ENCODE peak calls at places on chromosomes 4 and X, in ten cellular contexts. Z is A549, F is H1, Y is uterus, N is K562, X is IMR-90, U is heart left ventricle, M is NB4, T is transverse colon, L is body of pancreas. O is an unnamed sample.

GRCh38 chr4:147361726-147362125 is 119.2 kb upstream of the EDNRA start:
- DNase-seq in Z (peak), F (no peak), Y (peak), N (no peak), X (peak), U (peak), M (no peak), T (peak), L (no peak), O (no peak)

GRCh38 chr4:58935336-58935735 is 1825.2 kb upstream of the IGFBP7 start:
- DNase-seq in Z (no peak), F (no peak), Y (no peak), N (no peak), X (no peak), U (no peak), M (no peak), T (no peak), L (no peak), O (no peak)

GRCh38 chr4:89708903-89709361 is 128.0 kb downstream of the SNCA start:
- DNase-seq in Z (no peak), F (no peak), Y (no peak), N (no peak), X (peak), U (peak), M (no peak), T (no peak), L (no peak), O (peak)

GRCh38 chr4:87896020-87896621 is 63.4 kb downstream of the MEPE start:
- DNase-seq in Z (peak), F (peak), Y (no peak), N (no peak), X (peak), U (no peak), M (peak), T (no peak), L (no peak), O (no peak)

GRCh38 chrX:110755611-110756010 is 40.0 kb downstream of the CHRDL1 start:
- DNase-seq in Z (no peak), F (no peak), Y (no peak), N (no peak), X (no peak), U (no peak), M (no peak), T (no peak), L (no peak), O (no peak)

GRCh38 chrX:118655561-118656246 is 71.7 kb upstream of the IL13RA1 start:
- DNase-seq in Z (peak), F (no peak), Y (no peak), N (no peak), X (peak), U (no peak), M (no peak), T (no peak), L (no peak), O (no peak)

GRCh38 chr4:82811838-82812672 is 13.5 kb upstream of the SCD5 start:
- DNase-seq in Z (no peak), F (no peak), Y (no peak), N (no peak), X (peak), U (no peak), M (peak), T (no peak), L (no peak), O (no peak)

GRCh38 chr4:4590496-4590895 is 48.6 kb upstream of the STX18 start:
- DNase-seq in Z (no peak), F (no peak), Y (no peak), N (no peak), X (peak), U (no peak), M (no peak), T (no peak), L (no peak), O (no peak)

GRCh38 chrX:130280901-130281300 is 12.2 kb upstream of the ZNF280C start:
- DNase-seq in Z (no peak), F (no peak), Y (no peak), N (no peak), X (no peak), U (no peak), M (no peak), T (no peak), L (no peak), O (no peak)

GRCh38 chrX:2193273-2193592 is 307.5 kb downstream of the DHRSX start:
- DNase-seq in Z (no peak), F (no peak), Y (no peak), N (no peak), X (no peak), U (no peak), M (no peak), T (no peak), L (no peak), O (no peak)
- TF ChIP-seq CTCF in Z (no peak), F (no peak), Y (no peak), N (no peak), X (no peak), U (no peak), M (no peak), T (no peak), L (no peak), O (no peak)

GRCh38 chr4:337932-338758 is 531 bp downstream of the ZNF141 start:
- DNase-seq in Z (peak), F (no peak), Y (peak), N (no peak), X (peak), U (peak), M (peak), T (no peak), L (peak), O (peak)

GRCh38 chr4:336893-337142 is 796 bp upstream of the ZNF141 start:
- DNase-seq in Z (no peak), F (no peak), Y (no peak), N (no peak), X (no peak), U (no peak), M (no peak), T (no peak), L (no peak), O (no peak)

GRCh38 chr4:335515-335914 is 2.1 kb upstream of the ZNF141 start:
- DNase-seq in Z (no peak), F (no peak), Y (peak), N (no peak), X (no peak), U (no peak), M (no peak), T (no peak), L (peak), O (peak)

GRCh38 chr4:337143-337931 is at the start of gene ZNF141:
- DNase-seq in Z (peak), F (peak), Y (peak), N (no peak), X (peak), U (peak), M (peak), T (peak), L (peak), O (peak)

DNA sequence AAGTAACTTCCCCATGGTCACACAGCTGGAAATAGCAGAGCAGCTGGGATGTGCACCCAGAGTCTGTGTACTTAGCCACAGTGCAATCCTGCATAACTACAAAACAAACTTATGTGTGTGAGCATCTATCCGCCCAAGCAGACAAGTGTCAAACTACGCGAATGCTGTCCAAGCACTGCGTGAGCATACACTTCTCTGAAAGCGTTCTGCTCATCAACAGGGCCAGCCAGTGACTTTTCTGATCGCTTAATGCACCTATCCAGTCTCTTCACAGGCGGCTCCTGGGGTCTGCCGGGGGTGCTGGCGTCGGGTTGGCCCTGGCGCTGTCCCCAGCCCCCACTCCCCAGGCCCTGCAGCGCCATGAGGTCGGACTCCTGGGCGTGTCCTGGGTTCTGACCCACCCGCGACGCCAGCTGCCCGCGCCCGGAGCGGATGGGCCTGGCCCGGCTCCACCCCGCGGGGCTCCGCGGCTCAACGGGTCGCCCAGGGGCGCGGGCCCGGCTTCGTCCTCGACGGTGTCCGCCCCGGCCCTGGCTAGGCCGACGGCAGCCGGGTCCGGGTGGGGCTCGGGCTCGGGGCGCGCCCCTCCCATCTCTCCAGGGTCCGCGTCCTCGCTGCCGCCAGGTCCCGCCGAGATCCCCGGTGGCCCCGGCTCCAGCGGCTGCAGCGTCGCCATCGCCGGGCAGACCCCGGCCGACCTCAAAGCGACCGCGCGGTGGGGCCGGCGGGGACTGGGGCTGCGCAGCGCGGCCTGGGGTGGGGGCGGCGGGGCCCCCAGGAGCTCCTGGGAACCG is 1.3 kb upstream of the ZNF141 start:
- DNase-seq in Z (no peak), F (no peak), Y (peak), N (no peak), X (no peak), U (peak), M (no peak), T (peak), L (peak), O (peak)
- TF ChIP-seq POLR2A in Z (no peak), F (no peak), Y (no peak), N (no peak), X (no peak), U (peak), M (no peak), T (no peak), L (no peak), O (peak)

DNA sequence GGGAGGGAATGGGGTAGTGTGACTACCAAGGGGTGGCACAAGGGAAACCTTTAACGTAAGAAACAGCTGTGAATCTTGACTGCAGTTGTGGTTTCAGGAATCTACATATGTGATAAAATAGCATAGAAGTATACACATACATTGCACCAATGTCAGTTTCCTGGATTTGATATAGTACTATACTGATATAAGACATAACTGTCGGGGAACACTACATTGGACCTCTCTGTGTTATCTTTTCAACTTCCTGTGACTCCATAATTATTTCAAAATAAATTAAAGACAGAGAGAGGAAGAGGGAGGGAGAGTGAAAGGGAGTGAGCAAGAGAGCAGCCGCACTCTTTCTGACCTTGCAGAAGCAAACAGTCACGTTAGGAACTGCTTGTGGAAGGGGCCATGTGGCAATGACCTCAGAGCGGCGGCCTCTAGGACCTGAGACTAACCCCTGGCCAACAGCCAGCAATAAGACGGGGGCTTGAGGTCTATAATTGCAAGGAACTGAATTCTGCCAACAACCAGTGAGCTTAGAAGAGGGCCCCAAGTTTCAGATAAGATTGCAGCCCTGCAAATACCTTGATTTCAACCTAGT is 47.4 kb downstream of the NALF2 start:
- DNase-seq in Z (no peak), F (no peak), Y (no peak), N (no peak), X (no peak), U (no peak), M (no peak), T (no peak), L (no peak), O (no peak)
- H3K4me3 ChIP-seq in Z (no peak), F (no peak), Y (no peak), N (no peak), X (no peak), U (no peak), M (no peak), T (no peak), L (no peak), O (no peak)

GRCh38 chr4:94562285-94562684 is 110.5 kb downstream of the PDLIM5 start:
- DNase-seq in Z (no peak), F (no peak), Y (no peak), N (no peak), X (no peak), U (no peak), M (no peak), T (no peak), L (no peak), O (no peak)

GRCh38 chr4:94567811-94568210 is 116.1 kb downstream of the PDLIM5 start:
- DNase-seq in Z (no peak), F (no peak), Y (no peak), N (no peak), X (no peak), U (no peak), M (no peak), T (no peak), L (no peak), O (no peak)

GRCh38 chr4:94561249-94562024 is 109.7 kb downstream of the PDLIM5 start:
- DNase-seq in Z (no peak), F (no peak), Y (no peak), N (no peak), X (peak), U (no peak), M (no peak), T (no peak), L (no peak), O (no peak)

GRCh38 chr4:94566420-94566819 is 114.7 kb downstream of the PDLIM5 start:
- DNase-seq in Z (no peak), F (no peak), Y (no peak), N (no peak), X (no peak), U (no peak), M (no peak), T (no peak), L (no peak), O (no peak)

DNA sequence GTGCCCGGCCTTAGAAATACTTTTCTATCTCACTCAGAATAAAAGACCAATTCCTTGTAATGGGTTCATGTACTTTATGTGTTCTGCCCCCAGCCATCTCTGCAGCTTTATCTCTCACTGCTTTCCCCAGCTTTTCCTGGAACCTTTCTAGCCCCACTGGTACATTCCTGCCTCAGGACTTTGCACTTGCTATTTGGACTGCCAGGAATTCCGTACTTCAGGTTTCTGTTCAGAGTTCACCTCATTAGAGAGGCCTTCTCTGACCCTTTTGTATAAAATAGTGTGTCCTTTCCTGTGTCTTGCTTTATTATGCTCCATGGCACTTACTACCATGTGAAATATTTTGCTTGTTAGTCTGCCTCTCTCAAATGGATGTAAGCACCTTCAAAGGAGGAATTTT is 112.5 kb downstream of the PDLIM5 start:
- DNase-seq in Z (no peak), F (no peak), Y (no peak), N (no peak), X (no peak), U (no peak), M (no peak), T (no peak), L (no peak), O (no peak)
- TF ChIP-seq CTCF in Z (no peak), F (no peak), Y (no peak), N (no peak), X (no peak), U (no peak), M (no peak), T (no peak), L (no peak), O (no peak)

DNA sequence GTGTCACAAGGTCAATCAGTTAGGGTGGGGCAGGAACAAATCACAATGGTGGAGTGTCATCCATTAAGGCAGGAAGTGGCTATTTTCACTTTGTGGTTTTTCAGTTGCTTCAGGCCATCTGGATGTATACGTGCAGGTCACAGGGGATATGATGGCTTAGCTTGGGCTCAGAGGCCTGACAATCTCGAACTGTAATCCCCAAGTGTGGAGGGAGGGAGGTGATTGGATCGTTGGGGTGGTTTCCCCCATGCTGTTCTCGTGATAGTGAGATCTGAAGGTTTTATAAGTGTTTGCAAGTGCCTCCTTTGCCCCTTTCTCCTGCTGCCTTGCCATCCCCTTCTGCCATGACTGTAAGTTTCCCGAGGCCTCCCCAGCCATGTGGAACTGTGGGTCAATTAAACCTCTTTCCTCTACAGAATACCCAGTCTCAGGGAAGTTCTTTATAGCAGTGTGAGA is 36.7 kb upstream of the STS start:
- DNase-seq in Z (no peak), F (no peak), Y (no peak), N (no peak), X (no peak), U (no peak), M (peak), T (no peak), L (no peak), O (no peak)
- TF ChIP-seq POLR2A in Z (no peak), F (no peak), Y (no peak), N (no peak), X (no peak), U (no peak), M (no peak), T (no peak), L (no peak), O (no peak)

DNA sequence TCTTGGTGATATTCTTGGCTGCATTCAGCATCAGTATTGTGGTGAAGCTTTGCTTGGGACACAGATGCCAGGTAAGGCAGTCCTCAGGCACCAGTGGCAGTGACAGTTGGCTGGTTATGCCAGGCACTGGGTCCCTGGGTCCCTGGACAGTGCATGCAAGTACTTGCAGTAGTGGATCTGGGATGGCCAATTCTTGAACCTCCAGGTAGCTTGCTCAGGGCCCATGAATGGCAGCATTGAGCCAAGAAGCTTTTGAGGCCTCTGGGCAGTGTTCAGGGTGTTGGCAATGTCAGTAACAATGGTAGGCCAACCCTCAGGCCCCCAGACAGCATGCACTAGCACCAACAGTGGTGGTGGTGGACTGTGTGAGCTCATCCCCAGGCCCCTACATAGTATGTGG is 106.8 kb upstream of the ANXA10 start:
- DNase-seq in Z (no peak), F (no peak), Y (no peak), N (no peak), X (no peak), U (no peak), M (no peak), T (no peak), L (no peak), O (no peak)
- H3K4me3 ChIP-seq in Z (no peak), F (no peak), Y (no peak), N (no peak), X (no peak), U (no peak), M (no peak), T (no peak), L (no peak), O (no peak)

O was measured in thyroid gland.